ENCODE peak calls at places on chromosomes 4 and X, in eight cellular contexts. N, W, S, Y, K, R, M and F are unnamed samples. For H3K4me1 and H3K27me3, the result is how much of the 10 kb centered on the place peaks cover.

GRCh38 chrX:19544693-19545305 is 29.5 kb upstream of the MAP3K15 start:
- DNase-seq in N (no peak), W (no peak), S (no peak), Y (peak), K (no peak), R (peak), M (peak), F (no peak)

GRCh38 chrX:275967-276587 is 5.1 kb upstream of the PLCXD1 start:
- DNase-seq in N (no peak), W (no peak), S (peak), Y (peak), K (peak), R (peak), M (peak), F (peak)

GRCh38 chr4:54032558-54033135 is 31.8 kb downstream of the CHIC2 start:
- DNase-seq in N (no peak), W (no peak), S (no peak), Y (no peak), K (no peak), R (no peak), M (no peak), F (no peak)

GRCh38 chr4:55554453-55555030 is 7.8 kb upstream of the CLOCK start:
- DNase-seq in N (no peak), W (no peak), S (no peak), Y (no peak), K (no peak), R (no peak), M (peak), F (no peak)

GRCh38 chrX:10326578-10326977 is 169.8 kb downstream of the CLCN4 start:
- DNase-seq in N (no peak), W (no peak), S (no peak), Y (no peak), K (no peak), R (no peak), M (peak), F (no peak)

GRCh38 chr4:76611164-76611563 is 176.1 kb downstream of the SHROOM3 start:
- DNase-seq in N (no peak), W (no peak), S (no peak), Y (no peak), K (no peak), R (no peak), M (no peak), F (no peak)

GRCh38 chrX:118603981-118604380 is 108.4 kb downstream of the DOCK11 start:
- DNase-seq in N (peak), W (peak), S (no peak), Y (peak), K (no peak), R (peak), M (peak), F (peak)

GRCh38 chr4:153362184-153362583 is 17.7 kb downstream of the MND1 start:
- DNase-seq in N (no peak), W (no peak), S (no peak), Y (no peak), K (no peak), R (no peak), M (no peak), F (no peak)

GRCh38 chr4:112765317-112765989 is 128.5 kb downstream of the LARP7 start:
- DNase-seq in N (peak), W (no peak), S (no peak), Y (no peak), K (no peak), R (no peak), M (peak), F (no peak)

GRCh38 chrX:121000589-121000988 is 15.0 kb upstream of the CT47A1 start:
- DNase-seq in N (peak), W (no peak), S (no peak), Y (no peak), K (no peak), R (no peak), M (peak), F (no peak)

GRCh38 chr4:168621806-168622589 is 125.1 kb downstream of the PALLD start:
- DNase-seq in N (no peak), W (no peak), S (no peak), Y (no peak), K (no peak), R (no peak), M (no peak), F (no peak)

GRCh38 chr4:119667802-119668201 is 39.2 kb upstream of the PDE5A start:
- DNase-seq in N (no peak), W (no peak), S (no peak), Y (no peak), K (no peak), R (no peak), M (no peak), F (no peak)

GRCh38 chr4:170198742-170199141 is 109.0 kb upstream of the AADAT start:
- DNase-seq in N (no peak), W (no peak), S (no peak), Y (no peak), K (no peak), R (no peak), M (no peak), F (no peak)

GRCh38 chrX:77785400-77785745 is 643 bp downstream of the ATRX start:
- DNase-seq in N (no peak), W (no peak), S (no peak), Y (no peak), K (no peak), R (peak), M (no peak), F (no peak)

GRCh38 chrX:137051978-137052640 is 18.3 kb upstream of the GPR101 start:
- DNase-seq in N (peak), W (peak), S (no peak), Y (peak), K (peak), R (peak), M (peak), F (peak)
- TF ChIP-seq EP300 in N (no peak), W (no peak), S (no peak), Y (no peak), K (no peak), R (no peak), M (no peak), F (no peak)

GRCh38 chrX:66017659-66018170 is 22.2 kb downstream of the VSIG4 start:
- DNase-seq in N (no peak), W (no peak), S (no peak), Y (no peak), K (no peak), R (no peak), M (no peak), F (no peak)

GRCh38 chrX:66019310-66019652 is 20.6 kb downstream of the VSIG4 start:
- DNase-seq in N (no peak), W (no peak), S (no peak), Y (no peak), K (no peak), R (no peak), M (no peak), F (no peak)

GRCh38 chrX:66019974-66020373 is 19.9 kb downstream of the VSIG4 start:
- DNase-seq in N (no peak), W (no peak), S (no peak), Y (no peak), K (no peak), R (no peak), M (no peak), F (no peak)

GRCh38 chrX:66016905-66017658 is 22.8 kb downstream of the VSIG4 start:
- DNase-seq in N (no peak), W (no peak), S (no peak), Y (no peak), K (no peak), R (no peak), M (no peak), F (no peak)

DNA sequence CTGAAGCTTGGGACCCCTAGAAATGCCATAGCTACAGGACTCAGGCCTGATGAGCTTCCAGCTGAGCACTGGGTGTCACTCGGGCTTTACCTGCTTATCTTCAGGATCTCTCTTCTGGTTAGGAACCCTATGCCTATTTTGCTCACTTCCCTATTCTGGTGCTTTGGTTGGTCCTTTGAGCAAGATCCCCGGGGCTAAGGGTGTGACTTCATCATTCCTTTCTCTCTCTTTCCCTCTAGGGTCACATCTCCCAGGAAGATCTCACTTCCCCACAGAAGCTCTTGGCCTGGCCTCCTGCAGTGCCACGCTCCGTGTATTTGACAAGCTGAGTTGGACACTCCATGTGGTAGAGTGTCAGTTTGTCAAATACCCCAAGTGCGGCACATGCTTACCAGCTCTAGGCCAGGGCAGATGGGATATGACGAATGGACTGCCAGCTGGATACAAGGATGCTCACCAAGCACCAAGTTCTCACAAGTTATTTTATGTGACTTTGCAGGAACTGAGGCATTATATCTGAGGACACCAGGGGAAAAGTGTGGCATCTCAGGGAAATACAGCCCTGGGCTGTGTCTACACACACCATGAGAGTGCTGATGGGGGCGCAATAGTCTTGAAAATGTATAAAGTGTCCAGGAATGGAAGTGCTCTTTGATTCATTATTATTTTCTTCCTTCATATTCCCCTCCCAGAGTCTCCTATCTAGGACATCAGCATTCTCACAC is 21.1 kb downstream of the VSIG4 start:
- DNase-seq in N (no peak), W (no peak), S (no peak), Y (no peak), K (no peak), R (no peak), M (no peak), F (no peak)
- H3K4me1 ChIP-seq in N (half or more), W (under half), S (under half), Y (under half), K (under half), R (under half), M (under half), F (under half)

GRCh38 chr4:110634320-110635154 is 11.7 kb upstream of the PITX2 start:
- DNase-seq in N (no peak), W (no peak), S (no peak), Y (no peak), K (no peak), R (no peak), M (no peak), F (no peak)
- H3K27me3 ChIP-seq in N (under half), W (under half), S (half or more), Y (half or more), K (half or more), R (half or more), M (half or more), F (half or more)

GRCh38 chr4:139281212-139281611 is 1.2 kb upstream of the MGARP start:
- DNase-seq in N (no peak), W (no peak), S (no peak), Y (no peak), K (no peak), R (no peak), M (no peak), F (no peak)
- TF ChIP-seq EP300 in N (no peak), W (no peak), S (no peak), Y (no peak), K (no peak), R (no peak), M (no peak), F (no peak)

GRCh38 chrX:2697306-2697705 is 6.2 kb downstream of the CD99 start:
- DNase-seq in N (no peak), W (no peak), S (no peak), Y (no peak), K (no peak), R (no peak), M (no peak), F (no peak)
- H3K4me1 ChIP-seq in N (under half), W (under half), S (half or more), Y (under half), K (half or more), R (half or more), M (under half), F (half or more)

DNA sequence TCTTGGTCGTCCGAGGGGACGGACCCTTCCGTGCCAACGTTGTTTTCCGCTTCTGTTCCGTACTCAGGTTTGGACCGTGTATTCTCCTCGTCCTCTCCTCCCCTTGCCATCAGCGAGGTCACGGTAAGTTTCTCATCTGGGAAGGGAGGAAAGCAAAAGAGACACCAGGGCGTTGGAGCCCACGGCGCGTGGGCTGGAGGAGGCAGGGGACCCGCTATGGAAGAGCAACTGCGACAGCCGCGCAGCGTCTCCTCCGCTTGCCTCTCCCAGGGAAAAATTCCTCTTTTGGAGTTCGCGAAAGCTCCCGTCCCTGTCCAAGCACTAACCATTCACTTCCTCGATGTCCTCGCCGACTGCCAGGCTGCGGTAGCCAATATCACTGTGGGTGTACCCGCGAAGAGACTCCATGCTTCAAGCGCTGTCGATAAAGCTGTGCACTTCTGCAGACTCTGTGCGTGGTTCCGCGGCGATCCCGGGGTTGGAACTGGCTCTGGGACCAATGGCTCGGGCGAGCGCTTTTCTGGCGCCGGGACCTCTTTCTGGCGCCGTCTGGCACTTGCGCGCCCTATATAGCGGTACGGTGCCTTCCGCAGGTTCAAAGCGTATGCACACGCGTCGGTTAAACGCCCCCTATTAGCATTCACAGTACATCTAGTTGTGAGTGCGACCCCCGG is at the start of gene ESX1:
- DNase-seq in N (no peak), W (no peak), S (no peak), Y (no peak), K (no peak), R (no peak), M (no peak), F (no peak)
- H3K27me3 ChIP-seq in N (under half), W (under half), S (half or more), Y (under half), K (under half), R (under half), M (under half), F (under half)

DNA sequence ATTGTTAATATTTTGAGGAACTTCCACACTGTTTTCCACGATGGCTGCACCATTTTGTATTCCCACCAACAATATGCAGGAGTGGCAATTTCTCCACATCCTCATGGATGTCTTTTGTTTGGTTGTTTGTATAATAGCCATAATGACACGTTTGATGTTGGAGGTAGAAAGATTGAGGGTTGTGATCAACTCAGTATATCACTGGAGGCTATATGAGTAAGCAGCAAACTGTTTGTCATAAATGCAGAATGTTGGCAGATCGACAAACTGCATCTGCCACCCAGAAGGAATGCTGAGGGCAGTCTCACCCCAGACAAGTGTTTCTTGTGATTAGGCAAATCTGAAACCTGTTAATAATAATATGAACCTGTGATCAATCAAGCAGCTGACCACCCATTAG is 243.9 kb upstream of the WDFY3 start:
- DNase-seq in N (no peak), W (no peak), S (no peak), Y (no peak), K (no peak), R (no peak), M (no peak), F (no peak)
- TF ChIP-seq EP300 in N (no peak), W (no peak), S (no peak), Y (no peak), K (no peak), R (no peak), M (no peak), F (no peak)

GRCh38 chrX:153487590-153488071 is 7.1 kb upstream of the BGN start:
- DNase-seq in N (no peak), W (no peak), S (no peak), Y (no peak), K (no peak), R (no peak), M (no peak), F (no peak)
- H3K4me1 ChIP-seq in N (under half), W (under half), S (under half), Y (under half), K (under half), R (under half), M (half or more), F (under half)